ENCODE peak calls at places on chromosomes 2 and 18, in six cellular contexts. T, J, Y, V, P and O are unnamed samples.

GRCh38 chr2:229489016-229489415 is 217.9 kb upstream of the PID1 start:
- DNase-seq in T (no peak), J (peak), Y (no peak), V (no peak), P (no peak), O (no peak)

GRCh38 chr2:241129086-241129871 is 20.0 kb downstream of the PASK start:
- DNase-seq in T (no peak), J (no peak), Y (no peak), V (no peak), P (no peak), O (no peak)

GRCh38 chr2:237874585-237875161 is 15.2 kb downstream of the RAMP1 start:
- DNase-seq in T (no peak), J (no peak), Y (peak), V (no peak), P (peak), O (no peak)

GRCh38 chr2:46368416-46368815 is 71.2 kb downstream of the EPAS1 start:
- DNase-seq in T (no peak), J (no peak), Y (no peak), V (no peak), P (no peak), O (no peak)

GRCh38 chr2:129755786-129756185 is 223.7 kb upstream of the RAB6C start:
- DNase-seq in T (no peak), J (no peak), Y (no peak), V (no peak), P (no peak), O (no peak)

GRCh38 chr2:68722712-68723111 is 11.9 kb upstream of the ARHGAP25 start:
- DNase-seq in T (no peak), J (no peak), Y (no peak), V (no peak), P (no peak), O (no peak)

GRCh38 chr2:219554369-219554768 is 10.5 kb downstream of the TMEM198 start:
- DNase-seq in T (no peak), J (no peak), Y (no peak), V (no peak), P (no peak), O (no peak)

GRCh38 chr2:202639233-202639632 is 4.5 kb downstream of the FAM117B start:
- DNase-seq in T (no peak), J (no peak), Y (no peak), V (no peak), P (no peak), O (no peak)

GRCh38 chr2:96888082-96889011 is 18.5 kb upstream of the SEMA4C start:
- DNase-seq in T (no peak), J (no peak), Y (no peak), V (no peak), P (no peak), O (peak)

GRCh38 chr18:44130365-44130942 is 550.2 kb upstream of the SETBP1 start:
- DNase-seq in T (peak), J (peak), Y (no peak), V (peak), P (no peak), O (peak)

GRCh38 chr2:174744111-174744510 is 20.2 kb downstream of the CHRNA1 start:
- DNase-seq in T (no peak), J (no peak), Y (no peak), V (no peak), P (no peak), O (no peak)

GRCh38 chr2:173607601-173608311 is 253.1 kb downstream of the CDCA7 start:
- DNase-seq in T (no peak), J (no peak), Y (no peak), V (no peak), P (no peak), O (peak)

GRCh38 chr2:25757906-25758305 is 84.5 kb upstream of the DTNB start:
- DNase-seq in T (no peak), J (no peak), Y (no peak), V (no peak), P (no peak), O (no peak)

GRCh38 chr2:32931945-32932709 is 14.6 kb upstream of the LTBP1 start:
- DNase-seq in T (no peak), J (no peak), Y (no peak), V (no peak), P (no peak), O (no peak)